ENCODE peak calls at places on chromosomes 11 and 22, in seven cellular contexts. One of them, this sample, is unnamed.

GRCh38 chr11:123640677-123641494 is 13.5 kb downstream of the SCN3B start:
- DNase-seq in IMR-90: peak; percentile 17
- DNase-seq in H9: peak; percentile 77
- DNase-seq in neuronal stem cell: peak; percentile 61
- DNase-seq in mesendoderm: peak; percentile 73
- DNase-seq in H1: peak; percentile 86
- DNase-seq in trophoblast cell: no peak
- DNase-seq in this sample: peak; percentile 40

GRCh38 chr11:104653011-104653806 is 245.1 kb downstream of the CASP12 start:
- DNase-seq in H9: no peak
- DNase-seq in trophoblast cell: peak; percentile 2
- DNase-seq in H1: no peak
- DNase-seq in IMR-90: no peak
- DNase-seq in neuronal stem cell: no peak
- DNase-seq in mesendoderm: no peak
- DNase-seq in this sample: peak; percentile 50

GRCh38 chr22:44097263-44098020 is 73.3 kb downstream of the PARVB start:
- DNase-seq in H1: no peak
- DNase-seq in neuronal stem cell: no peak
- DNase-seq in IMR-90: no peak
- DNase-seq in H9: no peak
- DNase-seq in mesendoderm: no peak
- DNase-seq in trophoblast cell: no peak
- DNase-seq in this sample: no peak

GRCh38 chr11:19200410-19201201 is 1.2 kb downstream of the CSRP3 start:
- DNase-seq in IMR-90: peak; percentile 70
- DNase-seq in trophoblast cell: no peak
- DNase-seq in neuronal stem cell: no peak
- DNase-seq in H1: no peak
- DNase-seq in H9: no peak
- DNase-seq in mesendoderm: no peak
- DNase-seq in this sample: no peak

GRCh38 chr11:67238894-67239794 is 27.1 kb upstream of the GRK2 start:
- DNase-seq in H1: no peak
- DNase-seq in H9: no peak
- DNase-seq in IMR-90: peak; percentile 26
- DNase-seq in trophoblast cell: peak; percentile 41
- DNase-seq in neuronal stem cell: no peak
- DNase-seq in mesendoderm: peak; percentile 27
- DNase-seq in this sample: peak; percentile 45

GRCh38 chr11:95082576-95083001 is 7.1 kb upstream of the ENDOD1 start:
- DNase-seq in H1: no peak
- DNase-seq in H9: no peak
- DNase-seq in IMR-90: no peak
- DNase-seq in trophoblast cell: no peak
- DNase-seq in mesendoderm: no peak
- DNase-seq in neuronal stem cell: no peak
- DNase-seq in this sample: no peak

GRCh38 chr11:116035972-116036371 is 531.8 kb upstream of the CADM1 start:
- DNase-seq in trophoblast cell: no peak
- DNase-seq in H9: no peak
- DNase-seq in H1: no peak
- DNase-seq in mesendoderm: no peak
- DNase-seq in IMR-90: no peak
- DNase-seq in neuronal stem cell: no peak
- DNase-seq in this sample: no peak

GRCh38 chr11:92822410-92822809 is 147.0 kb upstream of the MTNR1B start:
- DNase-seq in H1: no peak
- DNase-seq in trophoblast cell: no peak
- DNase-seq in mesendoderm: no peak
- DNase-seq in H9: no peak
- DNase-seq in IMR-90: no peak
- DNase-seq in neuronal stem cell: no peak
- DNase-seq in this sample: no peak

GRCh38 chr22:37164535-37164887 is 14.8 kb upstream of the IL2RB start:
- DNase-seq in trophoblast cell: no peak
- DNase-seq in IMR-90: no peak
- DNase-seq in H1: no peak
- DNase-seq in H9: no peak
- DNase-seq in neuronal stem cell: no peak
- DNase-seq in mesendoderm: no peak
- DNase-seq in this sample: no peak

GRCh38 chr11:116882386-116882785 is 45.0 kb upstream of the APOA1 start:
- DNase-seq in H9: no peak
- DNase-seq in H1: no peak
- DNase-seq in neuronal stem cell: no peak
- DNase-seq in IMR-90: peak; percentile 93
- DNase-seq in mesendoderm: no peak
- DNase-seq in trophoblast cell: no peak
- DNase-seq in this sample: peak; percentile 64

GRCh38 chr11:17813391-17814059 is 78.9 kb downstream of the KCNC1 start:
- DNase-seq in mesendoderm: no peak
- DNase-seq in neuronal stem cell: no peak
- DNase-seq in H9: no peak
- DNase-seq in H1: no peak
- DNase-seq in IMR-90: no peak
- DNase-seq in trophoblast cell: no peak
- DNase-seq in this sample: no peak

GRCh38 chr11:45045692-45046471 is 95.2 kb upstream of the TP53I11 start:
- DNase-seq in mesendoderm: peak; percentile 53
- DNase-seq in H1: no peak
- DNase-seq in trophoblast cell: no peak
- DNase-seq in IMR-90: peak; percentile 50
- DNase-seq in neuronal stem cell: no peak
- DNase-seq in H9: no peak
- DNase-seq in this sample: peak; percentile 85

GRCh38 chr11:17479284-17480214 is 2.9 kb upstream of the ABCC8 start:
- DNase-seq in trophoblast cell: no peak
- DNase-seq in H9: peak; percentile 82
- DNase-seq in mesendoderm: peak; percentile 77
- DNase-seq in IMR-90: no peak
- DNase-seq in H1: peak; percentile 93
- DNase-seq in neuronal stem cell: peak; percentile 86
- DNase-seq in this sample: peak; percentile 42

GRCh38 chr11:84923489-84923888 is 703.7 kb downstream of the DLG2 start:
- DNase-seq in H1: no peak
- DNase-seq in H9: no peak
- DNase-seq in neuronal stem cell: no peak
- DNase-seq in trophoblast cell: no peak
- DNase-seq in IMR-90: no peak
- DNase-seq in mesendoderm: no peak
- DNase-seq in this sample: no peak

GRCh38 chr11:84922212-84922805 is 704.8 kb downstream of the DLG2 start:
- DNase-seq in trophoblast cell: no peak
- DNase-seq in IMR-90: no peak
- DNase-seq in H9: no peak
- DNase-seq in neuronal stem cell: no peak
- DNase-seq in mesendoderm: peak; percentile 28
- DNase-seq in H1: no peak
- DNase-seq in this sample: no peak

GRCh38 chr11:84922836-84923235 is 704.3 kb downstream of the DLG2 start:
- DNase-seq in neuronal stem cell: no peak
- DNase-seq in H9: no peak
- DNase-seq in IMR-90: no peak
- DNase-seq in mesendoderm: peak; percentile 21
- DNase-seq in trophoblast cell: no peak
- DNase-seq in H1: no peak
- DNase-seq in this sample: no peak

DNA sequence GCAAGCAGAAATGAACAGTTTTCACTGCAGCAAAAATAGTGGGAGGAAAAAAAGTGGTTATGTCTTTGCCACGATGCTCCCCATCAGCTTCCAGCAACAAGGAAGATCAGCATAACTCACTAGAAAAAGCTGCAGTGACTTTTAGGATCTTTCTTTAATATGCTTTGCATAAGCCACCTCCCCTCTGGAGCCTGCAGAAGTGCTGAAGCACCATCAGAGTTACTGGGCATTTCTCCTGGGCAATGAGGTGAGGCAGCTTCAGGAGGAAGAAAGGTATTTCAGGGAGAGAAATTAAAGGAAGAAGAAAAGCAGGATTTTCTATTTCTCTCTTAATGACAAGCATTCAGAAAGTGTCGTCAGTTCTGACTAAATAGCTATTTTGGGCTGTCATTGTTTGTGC is 702.9 kb downstream of the DLG2 start:
- DNase-seq in trophoblast cell: no peak
- DNase-seq in H9: no peak
- DNase-seq in neuronal stem cell: no peak
- DNase-seq in mesendoderm: no peak
- DNase-seq in H1: no peak
- DNase-seq in IMR-90: no peak
- DNase-seq in this sample: no peak
- H3K4ac ChIP-seq in trophoblast cell: no peak overlapping the region
- H3K4ac ChIP-seq in H9: no peak overlapping the region
- H3K4ac ChIP-seq in neuronal stem cell: no peak overlapping the region
- H3K4ac ChIP-seq in mesendoderm: no peak overlapping the region
- H3K4ac ChIP-seq in H1: no peak overlapping the region
- H3K4ac ChIP-seq in IMR-90: no peak overlapping the region
- H3K4ac ChIP-seq in this sample: no peak overlapping the region

GRCh38 chr22:47016636-47017035 is 254.2 kb downstream of the TBC1D22A start:
- DNase-seq in H1: no peak
- DNase-seq in H9: no peak
- DNase-seq in neuronal stem cell: no peak
- DNase-seq in trophoblast cell: no peak
- DNase-seq in mesendoderm: no peak
- DNase-seq in IMR-90: no peak
- DNase-seq in this sample: no peak

GRCh38 chr22:47019012-47019790 is 256.8 kb downstream of the TBC1D22A start:
- DNase-seq in H9: no peak
- DNase-seq in trophoblast cell: no peak
- DNase-seq in neuronal stem cell: no peak
- DNase-seq in H1: no peak
- DNase-seq in mesendoderm: no peak
- DNase-seq in IMR-90: no peak
- DNase-seq in this sample: no peak

GRCh38 chr22:47017245-47017644 is 254.8 kb downstream of the TBC1D22A start:
- DNase-seq in mesendoderm: no peak
- DNase-seq in H1: no peak
- DNase-seq in neuronal stem cell: no peak
- DNase-seq in trophoblast cell: no peak
- DNase-seq in H9: no peak
- DNase-seq in IMR-90: no peak
- DNase-seq in this sample: no peak

GRCh38 chr22:47020157-47020556 is 257.7 kb downstream of the TBC1D22A start:
- DNase-seq in IMR-90: peak; percentile 53
- DNase-seq in H1: no peak
- DNase-seq in neuronal stem cell: no peak
- DNase-seq in H9: no peak
- DNase-seq in mesendoderm: no peak
- DNase-seq in trophoblast cell: no peak
- DNase-seq in this sample: peak; percentile 39

DNA sequence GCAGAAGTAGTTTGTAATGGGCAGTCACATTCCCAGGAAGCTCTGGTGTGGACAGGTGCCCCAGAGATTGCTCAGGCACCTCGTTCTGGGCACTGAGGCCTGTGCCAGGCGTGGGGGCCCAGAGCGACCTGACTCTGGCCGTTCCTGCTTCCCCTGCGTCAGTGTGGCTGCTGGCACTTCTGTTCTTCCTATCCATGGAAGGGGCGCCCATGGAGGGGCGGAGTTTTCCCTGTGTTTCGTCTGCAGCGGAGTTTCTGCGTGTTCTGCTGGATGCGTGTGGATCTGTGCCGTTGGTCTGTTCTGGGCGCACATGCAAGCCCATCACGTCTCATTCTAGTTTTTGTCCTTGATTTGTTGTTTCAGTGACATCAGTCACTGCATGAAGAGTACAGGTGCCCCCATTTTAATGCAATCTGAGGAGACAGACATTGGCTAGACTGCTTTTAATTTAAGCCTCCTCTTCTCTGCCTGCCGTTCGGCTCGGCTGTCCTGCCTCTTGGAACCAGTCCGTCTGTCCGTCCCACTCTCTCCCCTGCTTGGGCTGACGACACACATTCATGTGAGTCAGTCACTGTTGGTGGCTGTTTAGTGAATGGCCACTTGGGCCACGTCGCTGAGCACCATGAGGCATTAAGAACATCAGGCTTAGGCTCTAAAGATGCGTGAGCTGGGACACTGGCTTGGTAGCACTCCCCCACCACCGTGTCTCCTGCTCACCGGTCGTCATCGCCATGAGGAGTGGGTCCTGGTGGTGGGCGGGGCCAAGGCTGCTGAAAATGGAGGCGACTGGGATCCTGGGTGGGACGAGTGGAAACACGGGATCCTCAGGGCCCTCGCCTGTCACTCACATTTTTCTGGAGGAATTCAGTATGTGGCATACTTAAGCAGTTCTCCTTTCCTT is 255.8 kb downstream of the TBC1D22A start:
- DNase-seq in H1: no peak
- DNase-seq in trophoblast cell: no peak
- DNase-seq in H9: no peak
- DNase-seq in neuronal stem cell: no peak
- DNase-seq in mesendoderm: no peak
- DNase-seq in IMR-90: no peak
- DNase-seq in this sample: no peak
- H3K79me1 ChIP-seq in H1: no peaks in the 10 kb centered on the region
- H3K79me1 ChIP-seq in trophoblast cell: no peaks in the 10 kb centered on the region
- H3K79me1 ChIP-seq in H9: no peaks in the 10 kb centered on the region
- H3K79me1 ChIP-seq in neuronal stem cell: no peaks in the 10 kb centered on the region
- H3K79me1 ChIP-seq in mesendoderm: no peaks in the 10 kb centered on the region
- H3K79me1 ChIP-seq in IMR-90: peaks cover 6% of the 10 kb centered on the region
- H3K79me1 ChIP-seq in this sample: peaks cover 44% of the 10 kb centered on the region

GRCh38 chr22:40673017-40673416 is 6.3 kb upstream of the MCHR1 start:
- DNase-seq in mesendoderm: no peak
- DNase-seq in neuronal stem cell: no peak
- DNase-seq in IMR-90: no peak
- DNase-seq in H9: no peak
- DNase-seq in trophoblast cell: no peak
- DNase-seq in H1: no peak
- DNase-seq in this sample: no peak

GRCh38 chr22:40670058-40670457 is 9.2 kb upstream of the MCHR1 start:
- DNase-seq in neuronal stem cell: no peak
- DNase-seq in trophoblast cell: no peak
- DNase-seq in IMR-90: no peak
- DNase-seq in H9: no peak
- DNase-seq in H1: no peak
- DNase-seq in mesendoderm: no peak
- DNase-seq in this sample: no peak

GRCh38 chr22:40668611-40669390 is 10.5 kb upstream of the MCHR1 start:
- DNase-seq in neuronal stem cell: no peak
- DNase-seq in mesendoderm: peak; percentile 72
- DNase-seq in H9: no peak
- DNase-seq in trophoblast cell: peak; percentile 66
- DNase-seq in H1: no peak
- DNase-seq in IMR-90: peak; percentile 89
- DNase-seq in this sample: peak; percentile 95

GRCh38 chr22:40671796-40672360 is 7.4 kb upstream of the MCHR1 start:
- DNase-seq in mesendoderm: no peak
- DNase-seq in neuronal stem cell: no peak
- DNase-seq in IMR-90: no peak
- DNase-seq in H1: no peak
- DNase-seq in trophoblast cell: peak; percentile 48
- DNase-seq in H9: no peak
- DNase-seq in this sample: no peak

GRCh38 chr22:40671369-40671768 is 7.9 kb upstream of the MCHR1 start:
- DNase-seq in mesendoderm: no peak
- DNase-seq in trophoblast cell: no peak
- DNase-seq in H1: no peak
- DNase-seq in IMR-90: no peak
- DNase-seq in H9: no peak
- DNase-seq in neuronal stem cell: no peak
- DNase-seq in this sample: no peak
- H3K4ac ChIP-seq in mesendoderm: no peak overlapping the region
- H3K4ac ChIP-seq in trophoblast cell: no peak overlapping the region
- H3K4ac ChIP-seq in H1: no peak overlapping the region
- H3K4ac ChIP-seq in IMR-90: no peak overlapping the region
- H3K4ac ChIP-seq in H9: no peak overlapping the region
- H3K4ac ChIP-seq in neuronal stem cell: no peak overlapping the region
- H3K4ac ChIP-seq in this sample: no peak overlapping the region

GRCh38 chr11:15668718-15669117 is 554.0 kb downstream of the INSC start:
- DNase-seq in neuronal stem cell: no peak
- DNase-seq in trophoblast cell: no peak
- DNase-seq in H1: no peak
- DNase-seq in H9: no peak
- DNase-seq in mesendoderm: no peak
- DNase-seq in IMR-90: no peak
- DNase-seq in this sample: peak; percentile 73
- H3K79me1 ChIP-seq in neuronal stem cell: no peaks in the 10 kb centered on the region
- H3K79me1 ChIP-seq in trophoblast cell: no peaks in the 10 kb centered on the region
- H3K79me1 ChIP-seq in H1: no peaks in the 10 kb centered on the region
- H3K79me1 ChIP-seq in H9: no peaks in the 10 kb centered on the region
- H3K79me1 ChIP-seq in mesendoderm: no peaks in the 10 kb centered on the region
- H3K79me1 ChIP-seq in IMR-90: no peaks in the 10 kb centered on the region
- H3K79me1 ChIP-seq in this sample: no peaks in the 10 kb centered on the region

This sample was measured in mesenchymal stem cell.